ENCODE peak calls at places on chromosomes 16 and 17, in ten cellular contexts. C, U, O, F, H, J, M, W, I and L are unnamed samples.

GRCh38 chr17:38750312-38751121 is 2.0 kb upstream of the PSMB3 start:
- DNase-seq in C (no peak), U (no peak), O (no peak), F (peak; percentile 22), H (no peak), J (no peak), M (no peak), W (peak; percentile 56), I (no peak), L (no peak)

GRCh38 chr17:15263206-15263579 is 1.9 kb downstream of the PMP22 start:
- DNase-seq in C (peak; percentile 97), U (peak; percentile 92), O (peak; percentile 54), F (peak; percentile 73), H (peak; percentile 87), J (peak; percentile 82), M (peak; percentile 77), W (peak; percentile 71), I (peak; percentile 96), L (peak; percentile 90)

GRCh38 chr17:39688475-39688835 is 598 bp upstream of the PGAP3 start:
- DNase-seq in C (no peak), U (no peak), O (no peak), F (peak; percentile 14), H (no peak), J (no peak), M (no peak), W (no peak), I (no peak), L (no peak)

GRCh38 chr16:85697441-85697840 is 8.7 kb upstream of the GINS2 start:
- DNase-seq in C (no peak), U (no peak), O (no peak), F (no peak), H (no peak), J (no peak), M (no peak), W (peak; percentile 26), I (no peak), L (no peak)

GRCh38 chr16:11315499-11315898 is 29.8 kb upstream of the RMI2 start:
- DNase-seq in C (no peak), U (no peak), O (no peak), F (peak; percentile 68), H (no peak), J (no peak), M (no peak), W (no peak), I (no peak), L (no peak)

GRCh38 chr16:71711789-71712188 is 12.7 kb downstream of the PHLPP2 start:
- DNase-seq in C (no peak), U (no peak), O (no peak), F (no peak), H (no peak), J (no peak), M (no peak), W (no peak), I (no peak), L (no peak)

GRCh38 chr17:59001158-59001814 is 105.4 kb downstream of the TRIM37 start:
- DNase-seq in C (no peak), U (peak; percentile 18), O (peak; percentile 34), F (peak; percentile 67), H (no peak), J (peak; percentile 48), M (peak; percentile 31), W (no peak), I (no peak), L (no peak)

GRCh38 chr17:58046230-58047094 is 36.8 kb upstream of the DYNLL2 start:
- DNase-seq in C (no peak), U (no peak), O (no peak), F (no peak), H (peak; percentile 21), J (no peak), M (no peak), W (no peak), I (no peak), L (no peak)

DNA sequence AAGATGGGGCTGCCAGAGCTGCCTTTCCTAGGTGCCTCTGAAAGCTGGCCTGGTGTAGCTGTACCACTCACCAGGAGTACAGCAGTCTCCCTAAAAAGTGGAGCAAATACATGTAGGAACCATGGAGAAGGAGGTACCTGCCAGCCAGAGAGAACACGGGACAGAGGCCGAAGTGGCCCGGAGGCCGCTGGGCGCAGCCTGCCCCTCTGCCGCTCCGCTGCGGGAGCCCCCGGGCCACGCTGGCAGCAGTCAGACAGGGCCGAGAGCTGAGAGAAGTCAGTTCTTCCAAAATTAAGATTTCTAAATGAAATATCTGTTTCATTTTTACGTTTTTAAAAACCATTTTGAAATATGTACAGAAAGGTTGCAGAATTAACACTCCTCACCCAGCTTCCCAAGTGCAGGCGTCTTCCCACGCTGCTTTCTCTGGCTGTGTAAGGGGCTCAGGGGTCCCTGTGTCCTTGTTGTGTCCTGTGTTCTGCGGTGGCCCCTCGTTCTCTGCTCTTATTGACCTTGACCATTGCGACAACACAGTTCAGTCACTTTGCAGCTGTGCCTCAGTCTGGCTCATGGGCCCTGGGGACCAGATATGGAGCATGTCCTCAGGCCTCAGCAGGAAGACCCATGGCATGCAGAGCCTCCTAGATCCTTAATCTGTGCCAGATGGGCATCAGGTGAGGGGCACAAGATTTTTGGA is 5.0 kb downstream of the MAPK8IP3 start:
- DNase-seq in C (no peak), U (no peak), O (no peak), F (no peak), H (no peak), J (no peak), M (no peak), W (no peak), I (no peak), L (no peak)
- H3K27ac ChIP-seq in C (no peak overlapping the region), U (no peak overlapping the region), O (no peak overlapping the region), F (no peak overlapping the region), H (no peak overlapping the region), J (no peak overlapping the region), M (no peak overlapping the region), W (no peak overlapping the region), I (no peak overlapping the region), L (no peak overlapping the region)

GRCh38 chr17:72476575-72476986 is 355.8 kb downstream of the SOX9 start:
- DNase-seq in C (no peak), U (no peak), O (peak; percentile 59), F (no peak), H (no peak), J (no peak), M (no peak), W (no peak), I (no peak), L (no peak)

GRCh38 chr17:72476134-72476533 is 355.3 kb downstream of the SOX9 start:
- DNase-seq in C (no peak), U (no peak), O (peak; percentile 49), F (no peak), H (no peak), J (no peak), M (no peak), W (no peak), I (no peak), L (no peak)

GRCh38 chr17:72477529-72477928 is 356.7 kb downstream of the SOX9 start:
- DNase-seq in C (no peak), U (no peak), O (peak; percentile 78), F (no peak), H (no peak), J (peak; percentile 38), M (peak; percentile 70), W (peak; percentile 82), I (no peak), L (no peak)

GRCh38 chr17:72481572-72481971 is 360.8 kb downstream of the SOX9 start:
- DNase-seq in C (no peak), U (no peak), O (no peak), F (no peak), H (no peak), J (no peak), M (no peak), W (no peak), I (no peak), L (no peak)

GRCh38 chr17:72479113-72479512 is 358.3 kb downstream of the SOX9 start:
- DNase-seq in C (no peak), U (no peak), O (no peak), F (no peak), H (no peak), J (no peak), M (no peak), W (no peak), I (no peak), L (no peak)
- TF ChIP-seq CTCF in C (no peak), U (no peak), O (no peak), F (no peak), H (no peak), J (no peak), M (peak; percentile 26), W (no peak), I (no peak), L (no peak)

GRCh38 chr17:74012465-74012864 is 191.0 kb upstream of the RPL38 start:
- DNase-seq in C (no peak), U (no peak), O (no peak), F (no peak), H (no peak), J (no peak), M (no peak), W (no peak), I (no peak), L (no peak)
- H3K27ac ChIP-seq in C (no peak overlapping the region), U (no peak overlapping the region), O (no peak overlapping the region), F (no peak overlapping the region), H (no peak overlapping the region), J (no peak overlapping the region), M (no peak overlapping the region), W (no peak overlapping the region), I (no peak overlapping the region), L (no peak overlapping the region)

GRCh38 chr17:16351831-16352230 is 1.4 kb downstream of the CENPV start:
- DNase-seq in C (no peak), U (no peak), O (no peak), F (peak; percentile 75), H (no peak), J (no peak), M (no peak), W (no peak), I (no peak), L (no peak)

GRCh38 chr17:16353702-16354174 is 469 bp upstream of the CENPV start:
- DNase-seq in C (no peak), U (no peak), O (no peak), F (no peak), H (no peak), J (no peak), M (no peak), W (no peak), I (no peak), L (no peak)

GRCh38 chr17:16354585-16354984 is 1.3 kb upstream of the CENPV start:
- DNase-seq in C (no peak), U (no peak), O (no peak), F (no peak), H (no peak), J (no peak), M (no peak), W (no peak), I (no peak), L (no peak)

GRCh38 chr17:16352303-16352837 is 899 bp downstream of the CENPV start:
- DNase-seq in C (no peak), U (no peak), O (peak; percentile 48), F (peak; percentile 30), H (no peak), J (no peak), M (peak; percentile 54), W (peak; percentile 74), I (no peak), L (no peak)

DNA sequence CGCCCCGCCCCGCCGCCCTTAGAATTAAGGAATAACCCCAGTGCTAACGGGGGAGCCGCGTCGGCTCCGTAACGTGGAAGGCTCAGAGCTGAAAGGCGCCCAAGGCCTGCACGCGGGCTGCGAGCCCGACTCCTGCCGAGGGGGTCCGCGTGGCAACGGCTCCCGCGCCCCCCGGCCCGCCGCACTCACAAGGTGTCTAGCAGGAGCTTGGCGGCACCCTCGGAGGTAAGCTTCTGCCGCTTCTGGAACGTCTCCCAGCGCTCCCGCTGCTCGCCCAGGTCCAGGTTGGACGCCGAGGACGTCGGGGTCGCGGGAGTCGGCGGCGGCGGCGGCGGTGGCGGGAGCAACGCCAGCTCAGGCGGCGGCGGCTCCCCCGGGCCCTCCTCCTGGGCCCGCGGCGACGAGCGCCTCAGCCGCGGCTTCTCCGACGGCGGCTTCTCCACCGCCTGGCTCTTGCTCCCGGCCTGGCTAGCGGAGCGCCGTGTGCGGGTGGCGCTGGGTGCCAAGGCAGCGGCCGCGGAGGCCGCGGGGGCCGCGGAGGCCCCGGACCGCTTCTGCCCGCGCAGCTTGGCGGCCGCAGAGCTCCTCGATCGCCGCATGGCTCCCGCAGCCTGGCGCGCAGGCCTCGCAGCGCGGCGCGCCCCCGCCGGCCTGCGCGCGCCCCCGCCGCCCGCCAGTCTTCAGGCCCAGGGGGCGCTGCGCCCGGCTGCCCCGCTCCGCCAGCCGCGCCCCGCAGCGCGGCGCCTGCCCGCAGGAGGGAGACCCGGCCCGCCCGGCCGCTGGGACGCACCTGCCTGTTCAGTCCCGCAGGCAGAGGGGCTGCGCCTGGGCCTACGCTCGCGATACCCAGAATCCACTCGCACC is at the start of gene CENPV:
- DNase-seq in C (no peak), U (peak; percentile 48), O (peak; percentile 64), F (peak; percentile 34), H (peak; percentile 34), J (no peak), M (peak; percentile 70), W (peak; percentile 85), I (no peak), L (no peak)
- TF ChIP-seq CTCF in C (peak; percentile 18), U (peak; percentile 37), O (peak; percentile 40), F (peak; percentile 37), H (peak; percentile 14), J (no peak), M (no peak), W (no peak), I (no peak), L (peak; percentile 10)